ENCODE peak calls at places on chromosomes 16 and 17, in ten cellular contexts. B, C, H, G, L, A, W, F, R and Q are unnamed samples.

GRCh38 chr16:66511615-66512500 is 38.1 kb downstream of the TK2 start:
- DNase-seq in A (peak; percentile 37), G (no peak), R (no peak), C (peak; percentile 63), H (peak; percentile 61), W (no peak), F (peak; percentile 62), L (no peak), B (no peak), Q (peak; percentile 72)

GRCh38 chr17:9266769-9267168 is 245.5 kb downstream of the NTN1 start:
- DNase-seq in L (no peak), R (no peak), H (no peak), W (no peak), A (no peak), F (no peak), C (no peak), G (no peak), B (no peak), Q (no peak)

GRCh38 chr17:50035421-50035879 is 20.5 kb upstream of the ITGA3 start:
- DNase-seq in L (no peak), H (no peak), B (no peak), R (no peak), G (no peak), F (no peak), W (no peak), A (no peak), C (no peak), Q (no peak)

GRCh38 chr17:14038206-14038605 is 31.1 kb upstream of the COX10 start:
- DNase-seq in A (no peak), F (no peak), R (no peak), W (no peak), C (no peak), G (no peak), L (no peak), H (peak; percentile 74), B (no peak), Q (peak; percentile 60)

GRCh38 chr17:61468263-61468907 is 16.2 kb downstream of the TBX4 start:
- DNase-seq in G (no peak), B (no peak), H (no peak), W (peak; percentile 8), R (no peak), L (no peak), A (no peak), C (peak; percentile 14), F (no peak), Q (peak; percentile 47)

GRCh38 chr16:81864646-81865382 is 85.7 kb downstream of the PLCG2 start:
- DNase-seq in G (no peak), F (no peak), R (no peak), H (no peak), W (no peak), L (no peak), A (no peak), B (no peak), C (no peak), Q (no peak)

GRCh38 chr16:89257757-89258465 is 40.4 kb downstream of the ZNF778 start:
- DNase-seq in G (no peak), R (no peak), B (no peak), C (peak; percentile 43), L (peak; percentile 39), A (no peak), F (no peak), H (no peak), W (peak; percentile 37), Q (no peak)

GRCh38 chr16:29770250-29770929 is 7.7 kb upstream of the ZG16 start:
- DNase-seq in F (no peak), W (no peak), H (no peak), B (peak; percentile 8), C (no peak), A (no peak), G (no peak), R (no peak), L (no peak), Q (no peak)

GRCh38 chr16:3610698-3611144 is 685 bp downstream of the SLX4 start:
- DNase-seq in C (peak; percentile 47), B (no peak), H (no peak), L (peak; percentile 11), G (no peak), R (no peak), W (no peak), F (no peak), A (no peak), Q (peak; percentile 2)

GRCh38 chr16:24045641-24046040 is 209.9 kb downstream of the PRKCB start:
- DNase-seq in G (no peak), R (no peak), W (no peak), L (no peak), A (no peak), H (no peak), F (no peak), C (peak; percentile 3), B (no peak), Q (no peak)

GRCh38 chr17:1186923-1187771 is 7.4 kb upstream of the ABR start:
- DNase-seq in W (peak; percentile 92), R (peak; percentile 80), B (peak; percentile 80), H (peak; percentile 63), L (peak; percentile 79), G (peak; percentile 78), F (peak; percentile 92), C (peak; percentile 83), A (no peak), Q (peak; percentile 83)

GRCh38 chr16:75264531-75264998 is 13.1 kb upstream of the BCAR1 start:
- DNase-seq in L (no peak), R (no peak), C (peak; percentile 87), F (no peak), B (no peak), G (no peak), W (no peak), A (no peak), H (no peak), Q (no peak)

GRCh38 chr17:18259621-18260331 is 686 bp upstream of the MIEF2 start:
- DNase-seq in L (no peak), R (no peak), F (no peak), B (no peak), A (no peak), G (no peak), C (no peak), H (no peak), W (no peak), Q (peak; percentile 57)

GRCh38 chr17:76868176-76868668 is at the start of gene MGAT5B:
- DNase-seq in G (peak; percentile 98), B (peak; percentile 78), H (peak; percentile 52), A (peak; percentile 57), W (peak; percentile 88), F (peak; percentile 92), R (peak; percentile 85), C (peak; percentile 74), L (peak; percentile 97), Q (peak; percentile 53)

GRCh38 chr17:82085931-82086764 is 11.9 kb downstream of the FASN start:
- DNase-seq in W (no peak), F (peak; percentile 29), B (no peak), H (no peak), A (no peak), G (no peak), C (no peak), R (no peak), L (no peak), Q (no peak)

GRCh38 chr17:59381716-59382570 is 50.5 kb downstream of the YPEL2 start:
- DNase-seq in W (peak; percentile 70), A (peak; percentile 83), B (no peak), G (no peak), F (peak; percentile 77), H (no peak), R (no peak), L (no peak), C (peak; percentile 63), Q (no peak)

GRCh38 chr17:41322264-41322902 is 6.9 kb upstream of the KRTAP17-1 start:
- DNase-seq in B (no peak), R (no peak), L (peak; percentile 54), H (peak; percentile 46), F (no peak), A (no peak), C (peak; percentile 62), W (no peak), G (no peak), Q (peak; percentile 61)

GRCh38 chr16:20610192-20610891 is 34.2 kb upstream of the ACSM2B start:
- DNase-seq in R (no peak), B (no peak), L (no peak), W (peak; percentile 44), A (no peak), C (peak; percentile 57), H (no peak), F (no peak), G (no peak), Q (no peak)

GRCh38 chr16:84166796-84167695 is 19.8 kb downstream of the TAF1C start:
- DNase-seq in R (no peak), F (no peak), A (no peak), C (no peak), H (no peak), B (no peak), G (no peak), L (no peak), W (no peak), Q (no peak)

GRCh38 chr17:1905190-1905919 is 75.5 kb downstream of the RPA1 start:
- DNase-seq in F (no peak), R (no peak), H (no peak), W (no peak), A (no peak), C (peak; percentile 64), L (no peak), B (no peak), G (no peak), Q (no peak)

GRCh38 chr17:32265896-32266388 is 310 bp downstream of the RHBDL3 start:
- DNase-seq in A (no peak), W (no peak), G (no peak), B (no peak), F (no peak), H (no peak), L (peak; percentile 65), R (no peak), C (no peak), Q (no peak)

GRCh38 chr16:16029431-16030011 is 80.1 kb downstream of the ABCC1 start:
- DNase-seq in L (no peak), F (no peak), G (no peak), W (no peak), C (no peak), H (no peak), A (no peak), B (no peak), R (no peak), Q (peak; percentile 41)

GRCh38 chr16:2784536-2785100 is 2.7 kb downstream of the PRSS33 start:
- DNase-seq in A (no peak), C (no peak), R (no peak), L (no peak), W (no peak), F (no peak), G (no peak), B (peak; percentile 39), H (no peak), Q (no peak)

GRCh38 chr16:48165961-48166578 is 10.3 kb upstream of the ABCC12 start:
- DNase-seq in C (no peak), G (no peak), A (no peak), H (no peak), B (no peak), L (no peak), F (no peak), W (no peak), R (no peak), Q (peak; percentile 47)

GRCh38 chr17:37792787-37793186 is 47.9 kb upstream of the HNF1B start:
- DNase-seq in A (no peak), H (no peak), B (no peak), W (no peak), G (no peak), F (no peak), R (no peak), L (no peak), C (no peak), Q (peak; percentile 25)

GRCh38 chr16:13835357-13835756 is 84.6 kb upstream of the ERCC4 start:
- DNase-seq in F (no peak), W (no peak), G (no peak), L (no peak), H (no peak), C (no peak), R (no peak), A (no peak), B (no peak), Q (no peak)

GRCh38 chr17:33028061-33028460 is 36.4 kb downstream of the SPACA3 start:
- DNase-seq in L (no peak), F (no peak), C (no peak), R (no peak), W (no peak), H (no peak), G (no peak), B (no peak), A (no peak), Q (no peak)

GRCh38 chr16:25264599-25264998 is 7.0 kb upstream of the ZKSCAN2 start:
- DNase-seq in H (no peak), W (no peak), B (no peak), L (no peak), R (peak; percentile 10), A (no peak), F (no peak), G (no peak), C (no peak), Q (no peak)